ENCODE peak calls at places on chromosomes 5 and 9, in four cellular contexts. U, R, T and Q are unnamed samples.
A peak's percentile ranks its signal among the peaks of the same experiment; 100 is the strongest.

GRCh38 chr9:121196389-121196788 is 5.3 kb downstream of the RAB14 start:
- DNase-seq in R (no peak), U (no peak), T (no peak), Q (no peak)

GRCh38 chr5:113038714-113039113 is 62.1 kb downstream of the DCP2 start:
- DNase-seq in R (no peak), T (no peak), U (peak; percentile 67), Q (no peak)

GRCh38 chr5:174045470-174046025 is at the start of gene NSG2:
- DNase-seq in T (no peak), R (peak; percentile 89), U (peak; percentile 91), Q (peak; percentile 54)

GRCh38 chr9:4849364-4849763 is 56.6 kb downstream of the RCL1 start:
- DNase-seq in U (no peak), R (no peak), T (no peak), Q (no peak)

GRCh38 chr9:138057726-138058125 is 180.1 kb downstream of the CACNA1B start:
- DNase-seq in R (peak; percentile 10), T (no peak), U (no peak), Q (no peak)

GRCh38 chr5:128800377-128800776 is 164.9 kb upstream of the SLC27A6 start:
- DNase-seq in U (no peak), R (no peak), T (no peak), Q (no peak)

GRCh38 chr5:137921931-137922330 is 32.7 kb downstream of the PKD2L2 start:
- DNase-seq in T (no peak), R (no peak), U (peak; percentile 43), Q (peak; percentile 24)

GRCh38 chr9:90905822-90906221 is 104.2 kb downstream of the SYK start:
- DNase-seq in U (no peak), T (no peak), R (no peak), Q (no peak)

GRCh38 chr9:131015876-131016397 is 7.0 kb downstream of the LAMC3 start:
- DNase-seq in R (peak; percentile 10), T (no peak), U (no peak), Q (no peak)

GRCh38 chr5:177328545-177329231 is 17.0 kb upstream of the MXD3 start:
- DNase-seq in U (no peak), R (no peak), T (no peak), Q (no peak)
- H3K4me3 ChIP-seq in U (no peak overlapping the region), R (no peak overlapping the region), T (no peak overlapping the region), Q (no peak overlapping the region)

GRCh38 chr9:34558911-34559615 is 30.5 kb downstream of the CNTFR start:
- DNase-seq in U (no peak), T (no peak), R (no peak), Q (peak; percentile 16)

GRCh38 chr9:34557421-34558321 is 31.9 kb downstream of the CNTFR start:
- DNase-seq in R (no peak), U (no peak), T (no peak), Q (no peak)

GRCh38 chr9:34560574-34561229 is 28.8 kb downstream of the CNTFR start:
- DNase-seq in U (no peak), R (no peak), T (no peak), Q (no peak)

GRCh38 chr9:34558341-34558740 is 31.2 kb downstream of the CNTFR start:
- DNase-seq in U (no peak), T (no peak), R (no peak), Q (no peak)

DNA sequence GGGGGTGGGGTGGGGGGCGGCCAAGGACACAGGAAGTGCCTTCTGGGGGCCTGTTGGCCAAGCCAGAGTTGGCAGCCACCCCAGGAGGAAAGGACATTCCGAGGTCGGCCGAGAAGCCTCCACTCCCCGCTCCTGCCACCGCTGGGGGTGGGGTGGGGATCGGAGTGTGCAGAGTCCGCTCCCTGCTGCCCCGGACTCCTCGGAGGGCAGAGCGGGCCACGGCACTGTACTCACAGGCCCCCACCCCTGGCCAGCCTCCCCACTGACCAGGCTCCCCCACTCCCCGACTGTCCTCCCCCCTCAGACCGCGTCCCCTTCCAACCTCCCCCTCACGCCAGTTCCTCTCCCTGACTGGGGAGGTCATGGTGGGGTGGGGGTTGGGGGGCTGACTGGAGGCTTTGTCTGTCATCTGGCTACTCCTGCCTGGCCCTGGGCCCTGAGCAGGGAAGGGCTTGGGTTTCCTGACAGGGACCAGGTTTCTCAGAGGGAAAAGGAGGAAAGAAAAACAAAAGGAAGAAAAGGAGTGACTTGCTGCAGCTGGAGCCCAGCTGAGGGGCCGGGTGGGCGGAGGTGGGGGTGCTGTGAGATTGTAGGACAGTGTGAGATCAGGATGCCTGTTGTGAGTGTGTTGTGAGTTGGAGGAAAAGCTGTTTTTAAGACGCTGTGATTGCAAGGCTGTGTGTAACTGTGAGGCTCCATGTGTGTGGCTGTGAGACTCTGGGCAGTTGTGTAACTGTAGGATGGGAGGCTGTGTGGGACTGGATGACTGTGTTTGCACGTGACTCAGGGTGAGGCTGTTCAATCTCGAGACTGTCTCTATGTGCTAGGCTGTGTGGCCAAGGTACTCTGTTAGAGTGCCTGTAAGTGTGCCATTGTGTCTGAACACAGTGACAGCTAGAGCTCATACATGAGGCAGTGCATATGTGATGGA is 29.6 kb downstream of the CNTFR start:
- DNase-seq in U (no peak), R (no peak), T (no peak), Q (no peak)
- H3K4me3 ChIP-seq in U (no peak overlapping the region), R (peak overlapping the region; percentile 22), T (no peak overlapping the region), Q (no peak overlapping the region)

DNA sequence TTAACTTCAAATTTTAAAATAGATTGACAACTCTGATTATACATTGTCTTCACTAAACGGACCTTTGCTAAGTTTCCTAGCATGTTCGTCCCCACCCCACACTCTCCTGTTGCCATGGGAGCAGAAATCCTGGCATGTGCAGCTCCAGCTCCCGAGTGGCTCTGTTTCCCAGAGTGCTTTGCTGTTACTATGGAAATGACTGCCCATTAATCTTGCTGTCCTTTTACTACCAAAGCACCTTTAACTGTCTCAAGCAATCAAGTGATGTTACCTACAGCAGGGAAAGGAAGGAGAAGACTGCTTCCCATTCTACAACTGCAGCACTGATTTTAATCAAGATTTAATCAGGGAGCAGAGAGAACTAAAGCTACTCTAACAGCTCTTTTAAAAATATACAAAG is 212.0 kb upstream of the KIF2A start:
- DNase-seq in T (no peak), R (no peak), U (peak; percentile 6), Q (no peak)
- H3K4me3 ChIP-seq in T (peak overlapping the region; percentile 11), R (no peak overlapping the region), U (no peak overlapping the region), Q (no peak overlapping the region)

DNA sequence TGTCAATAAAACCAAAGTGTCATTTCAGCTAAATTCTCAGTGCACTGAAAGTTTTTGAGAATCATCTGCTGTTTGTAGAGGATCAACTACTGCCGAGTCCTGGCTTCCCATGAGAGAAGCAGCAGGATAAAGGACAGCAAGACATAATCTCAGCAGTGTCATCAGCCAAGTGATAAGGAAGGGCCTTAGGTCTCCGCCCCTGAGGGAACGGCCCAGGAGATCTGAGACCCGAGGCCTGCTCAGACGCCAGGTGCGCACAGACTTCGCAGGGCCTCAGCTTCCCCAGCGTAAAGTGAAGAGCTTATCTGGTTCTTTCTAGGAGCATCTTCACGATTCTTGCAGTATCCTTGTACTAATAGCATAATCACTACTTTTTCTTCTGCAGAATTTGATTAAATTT is 2.4 kb downstream of the GFPT2 start:
- DNase-seq in U (no peak), T (no peak), R (peak; percentile 48), Q (no peak)
- H3K4me3 ChIP-seq in U (peak overlapping the region; percentile 17), T (no peak overlapping the region), R (peak overlapping the region; percentile 77), Q (peak overlapping the region; percentile 88)

DNA sequence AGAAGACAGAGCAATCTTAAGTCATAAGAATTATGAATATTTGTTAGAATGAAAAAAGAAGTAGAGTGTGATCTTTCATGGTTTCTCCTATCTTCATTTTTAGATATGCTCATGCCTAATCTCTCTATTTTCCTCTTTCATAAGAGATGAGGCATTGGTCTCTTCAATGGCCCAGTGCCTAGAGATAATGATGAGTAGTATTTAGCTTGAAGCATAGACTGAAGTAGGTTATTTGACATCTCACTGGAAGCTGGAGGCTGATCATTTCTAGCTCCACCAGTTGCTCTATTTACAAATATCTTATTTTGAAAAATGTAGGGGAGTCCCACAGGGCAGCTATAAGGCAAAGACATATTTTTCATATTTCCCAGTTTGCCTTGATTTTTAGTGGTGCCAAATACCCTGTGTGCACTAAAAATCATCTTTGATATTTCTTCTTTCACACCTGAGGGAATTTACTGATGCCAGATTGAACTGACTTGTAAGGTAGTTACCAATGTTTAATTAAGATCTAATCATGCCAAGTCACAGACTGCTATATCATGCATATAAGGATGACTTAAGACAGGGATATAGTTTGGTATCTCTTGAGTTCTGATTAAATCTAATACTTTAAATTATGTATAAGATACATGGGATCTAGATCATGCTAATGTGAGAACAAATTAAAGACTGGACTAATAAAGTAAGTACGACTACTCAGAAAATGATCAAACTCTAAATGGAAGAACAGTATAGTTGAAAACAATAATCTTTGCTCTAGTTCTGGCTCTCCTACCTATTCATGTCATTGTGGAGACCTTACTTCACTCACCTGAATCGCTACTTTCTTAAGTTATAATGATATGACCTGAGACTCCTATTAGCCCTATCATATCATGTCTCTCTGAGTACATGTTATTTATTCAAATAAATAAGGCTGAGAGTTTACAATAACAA is 108.2 kb upstream of the IFNE start:
- DNase-seq in U (no peak), T (no peak), R (no peak), Q (no peak)
- H3K4me3 ChIP-seq in U (peak overlapping the region; percentile 35), T (no peak overlapping the region), R (no peak overlapping the region), Q (no peak overlapping the region)